ENCODE peak calls at places on chromosome 16, in six cellular contexts. K is neural crest cell, S is body of pancreas, Y is GM12865, M is NB4, G is AG09319. Q is an unnamed sample.
A peak's percentile ranks its signal among the peaks of the same experiment; 100 is the strongest.

GRCh38 chr16:5504028-5504758 is 406.6 kb upstream of the EEF2KMT start:
- DNase-seq in K (no peak), S (no peak), Y (no peak), M (no peak), G (no peak), Q (no peak)

GRCh38 chr16:72845322-72846020 is 202.5 kb downstream of the ZFHX3 start:
- DNase-seq in K (no peak), S (no peak), Y (no peak), M (no peak), G (no peak), Q (no peak)

GRCh38 chr16:67249178-67249759 is 490 bp downstream of the SLC9A5 start:
- DNase-seq in K (no peak), S (no peak), Y (no peak), M (no peak), G (no peak), Q (no peak)

GRCh38 chr16:14111713-14112538 is 40.8 kb downstream of the MRTFB start:
- DNase-seq in K (no peak), S (peak; percentile 68), Y (no peak), M (no peak), G (no peak), Q (no peak)

GRCh38 chr16:53827741-53828140 is 123.8 kb downstream of the FTO start:
- DNase-seq in K (no peak), S (no peak), Y (no peak), M (no peak), G (no peak), Q (no peak)

GRCh38 chr16:54411555-54411954 is 125.0 kb upstream of the IRX3 start:
- DNase-seq in K (no peak), S (peak; percentile 11), Y (no peak), M (no peak), G (no peak), Q (no peak)

GRCh38 chr16:74667215-74667765 is 613 bp upstream of the RFWD3 start:
- DNase-seq in K (peak; percentile 23), S (peak; percentile 33), Y (peak; percentile 47), M (peak; percentile 74), G (no peak), Q (peak; percentile 27)

GRCh38 chr16:19432429-19432828 is 14.7 kb downstream of the TMC5 start:
- DNase-seq in K (no peak), S (peak; percentile 39), Y (no peak), M (peak; percentile 5), G (no peak), Q (no peak)

GRCh38 chr16:80931661-80931984 is 75.1 kb downstream of the CMC2 start:
- DNase-seq in K (no peak), S (no peak), Y (no peak), M (no peak), G (no peak), Q (no peak)

GRCh38 chr16:85072947-85073346 is 39.3 kb downstream of the CIBAR2 start:
- DNase-seq in K (no peak), S (no peak), Y (no peak), M (no peak), G (peak; percentile 68), Q (no peak)

GRCh38 chr16:88331989-88332920 is 50.5 kb upstream of the ZNF469 start:
- DNase-seq in K (no peak), S (peak; percentile 66), Y (no peak), M (no peak), G (peak; percentile 99), Q (no peak)

GRCh38 chr16:48559462-48560211 is 50.3 kb downstream of the N4BP1 start:
- DNase-seq in K (no peak), S (no peak), Y (no peak), M (peak; percentile 40), G (no peak), Q (no peak)

GRCh38 chr16:89324056-89325010 is 106.8 kb downstream of the ZNF778 start:
- DNase-seq in K (no peak), S (peak; percentile 2), Y (peak; percentile 93), M (no peak), G (no peak), Q (no peak)

GRCh38 chr16:11056090-11056988 is 112.0 kb downstream of the CLEC16A start:
- DNase-seq in K (no peak), S (no peak), Y (no peak), M (no peak), G (no peak), Q (no peak)

GRCh38 chr16:68636818-68637217 is 8.3 kb upstream of the CDH3 start:
- DNase-seq in K (no peak), S (no peak), Y (no peak), M (no peak), G (no peak), Q (no peak)

GRCh38 chr16:67109407-67110135 is at the start of gene PHAF1:
- DNase-seq in K (peak; percentile 97), S (peak; percentile 95), Y (peak; percentile 95), M (peak; percentile 94), G (peak; percentile 63), Q (peak; percentile 99)

GRCh38 chr16:89395150-89396142 is 94.9 kb downstream of the ANKRD11 start:
- DNase-seq in K (no peak), S (peak; percentile 96), Y (no peak), M (no peak), G (peak; percentile 99), Q (peak; percentile 49)

GRCh38 chr16:77585379-77585778 is 136.9 kb upstream of the NUDT7 start:
- DNase-seq in K (no peak), S (no peak), Y (peak; percentile 12), M (peak; percentile 20), G (no peak), Q (no peak)

GRCh38 chr16:11361751-11362742 is 16.8 kb downstream of the RMI2 start:
- DNase-seq in K (no peak), S (no peak), Y (peak; percentile 70), M (peak; percentile 82), G (no peak), Q (no peak)

GRCh38 chr16:50251375-50252081 is 14.8 kb upstream of the ADCY7 start:
- DNase-seq in K (no peak), S (no peak), Y (no peak), M (peak; percentile 61), G (no peak), Q (no peak)

GRCh38 chr16:4909825-4910224 is 27.1 kb downstream of the PPL start:
- DNase-seq in K (no peak), S (no peak), Y (no peak), M (peak; percentile 25), G (no peak), Q (no peak)

GRCh38 chr16:67833035-67833417 is 9.1 kb upstream of the THAP11 start:
- DNase-seq in K (no peak), S (no peak), Y (no peak), M (peak; percentile 34), G (peak; percentile 14), Q (no peak)

GRCh38 chr16:67862623-67863583 is 9.9 kb upstream of the EDC4 start:
- DNase-seq in K (no peak), S (no peak), Y (no peak), M (no peak), G (no peak), Q (no peak)

DNA sequence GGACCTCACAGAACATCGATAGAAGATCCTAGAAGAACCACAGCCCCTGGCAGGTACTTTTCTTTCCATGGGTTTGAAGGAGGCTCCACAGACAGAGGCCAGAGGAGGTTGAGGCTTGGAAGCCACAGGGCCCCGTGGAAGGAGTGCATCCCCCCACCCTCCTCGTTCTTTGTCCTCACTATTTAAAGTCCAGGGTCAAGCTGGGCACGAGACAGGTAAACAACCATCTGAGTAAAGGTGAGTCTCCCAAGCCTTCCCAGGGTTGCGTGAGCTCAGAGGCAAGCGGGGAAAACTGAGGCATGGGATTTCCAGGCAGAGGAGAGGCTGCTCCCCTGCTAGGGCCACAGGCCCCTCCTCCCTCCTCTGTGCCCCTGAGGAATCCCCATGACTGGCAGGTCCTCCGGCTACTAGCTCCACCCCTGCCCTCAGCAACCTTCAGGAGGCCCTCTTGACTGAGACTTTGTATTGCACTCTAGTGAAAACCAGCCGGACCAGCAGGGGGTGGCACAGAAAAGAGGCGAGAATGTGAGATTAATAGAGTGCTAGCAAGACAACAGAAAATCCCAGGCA is 927 bp upstream of the SULT1A2 start:
- DNase-seq in K (no peak), S (peak; percentile 34), Y (peak; percentile 37), M (peak; percentile 68), G (no peak), Q (peak; percentile 28)
- TF ChIP-seq CTCF in K (peak; percentile 16), S (no peak), Y (peak; percentile 11), M (no peak), G (no peak), Q (no peak)

GRCh38 chr16:52368899-52369298 is 178.0 kb downstream of the TOX3 start:
- DNase-seq in K (no peak), S (no peak), Y (no peak), M (no peak), G (no peak), Q (no peak)

GRCh38 chr16:52363082-52363481 is 183.9 kb downstream of the TOX3 start:
- DNase-seq in K (no peak), S (no peak), Y (no peak), M (no peak), G (no peak), Q (no peak)

GRCh38 chr16:52366997-52367396 is 179.9 kb downstream of the TOX3 start:
- DNase-seq in K (no peak), S (no peak), Y (no peak), M (no peak), G (no peak), Q (no peak)

DNA sequence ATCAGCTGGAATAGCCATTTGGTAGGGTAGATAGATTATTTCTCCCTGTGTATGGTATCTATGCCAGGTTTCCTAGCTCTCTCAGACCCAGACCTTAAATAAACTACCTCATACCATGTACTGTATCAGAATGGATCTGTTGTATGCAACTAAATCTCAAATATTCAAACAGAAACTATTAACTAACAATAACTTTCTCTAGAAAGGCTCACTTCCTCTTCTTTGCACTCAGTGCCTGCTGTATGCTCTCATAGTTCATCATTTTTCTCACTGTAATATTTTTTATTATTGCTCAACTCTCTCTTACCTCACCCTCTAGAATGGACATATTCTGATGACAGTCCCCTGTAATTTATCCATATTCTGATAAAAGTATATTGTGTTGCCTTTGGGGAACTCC is 182.4 kb downstream of the TOX3 start:
- DNase-seq in K (no peak), S (no peak), Y (no peak), M (no peak), G (no peak), Q (no peak)
- TF ChIP-seq CTCF in K (no peak), S (no peak), Y (no peak), M (no peak), G (no peak), Q (no peak)

GRCh38 chr16:57299719-57300386 is 15.4 kb upstream of the PLLP start:
- DNase-seq in K (peak; percentile 84), S (peak; percentile 89), Y (peak; percentile 95), M (peak; percentile 95), G (peak; percentile 93), Q (peak; percentile 87)
- TF ChIP-seq CTCF in K (peak; percentile 59), S (peak; percentile 73), Y (no peak), M (no peak), G (no peak), Q (peak; percentile 20)

GRCh38 chr16:2883027-2883846 is at the start of gene FLYWCH2:
- DNase-seq in K (peak; percentile 100), S (peak; percentile 99), Y (peak; percentile 98), M (peak; percentile 96), G (peak; percentile 89), Q (peak; percentile 100)
- TF ChIP-seq CTCF in K (peak; percentile 32), S (peak; percentile 15), Y (no peak), M (no peak), G (no peak), Q (no peak)

Q was measured in nephron progenitor cell.